ENCODE peak calls at places on chromosomes 4 and X, in eight cellular contexts. One of them, this sample, is unnamed.

GRCh38 chrX:118770133-118770760 is 42.8 kb downstream of the IL13RA1 start:
- DNase-seq in OCI-LY7: no peak
- DNase-seq in dorsolateral prefrontal cortex: no peak
- DNase-seq in AG04449: no peak
- DNase-seq in mesendoderm: no peak
- DNase-seq in tibial artery: no peak
- DNase-seq in neural progenitor cell: no peak
- DNase-seq in spleen: no peak
- DNase-seq in this sample: peak; percentile 67

GRCh38 chr4:47383829-47384427 is 79.6 kb downstream of the COMMD8 start:
- DNase-seq in OCI-LY7: peak; percentile 43
- DNase-seq in tibial artery: no peak
- DNase-seq in dorsolateral prefrontal cortex: no peak
- DNase-seq in AG04449: no peak
- DNase-seq in mesendoderm: peak; percentile 27
- DNase-seq in neural progenitor cell: peak; percentile 39
- DNase-seq in spleen: no peak
- DNase-seq in this sample: no peak

GRCh38 chr4:89368855-89369254 is 61.3 kb upstream of the GPRIN3 start:
- DNase-seq in OCI-LY7: no peak
- DNase-seq in AG04449: no peak
- DNase-seq in neural progenitor cell: no peak
- DNase-seq in tibial artery: no peak
- DNase-seq in spleen: no peak
- DNase-seq in dorsolateral prefrontal cortex: no peak
- DNase-seq in mesendoderm: no peak
- DNase-seq in this sample: no peak

GRCh38 chrX:1453951-1454785 is 1.5 kb upstream of the ASMTL start:
- DNase-seq in dorsolateral prefrontal cortex: peak; percentile 70
- DNase-seq in tibial artery: peak; percentile 82
- DNase-seq in spleen: peak; percentile 97
- DNase-seq in OCI-LY7: peak; percentile 91
- DNase-seq in neural progenitor cell: peak; percentile 91
- DNase-seq in mesendoderm: peak; percentile 88
- DNase-seq in AG04449: peak; percentile 9
- DNase-seq in this sample: peak; percentile 92

GRCh38 chr4:142645478-142646108 is 200.5 kb downstream of the INPP4B start:
- DNase-seq in spleen: no peak
- DNase-seq in tibial artery: no peak
- DNase-seq in dorsolateral prefrontal cortex: no peak
- DNase-seq in OCI-LY7: no peak
- DNase-seq in mesendoderm: no peak
- DNase-seq in neural progenitor cell: no peak
- DNase-seq in AG04449: no peak
- DNase-seq in this sample: no peak

GRCh38 chr4:122364700-122365404 is 14.0 kb upstream of the ADAD1 start:
- DNase-seq in AG04449: no peak
- DNase-seq in dorsolateral prefrontal cortex: no peak
- DNase-seq in mesendoderm: peak; percentile 28
- DNase-seq in spleen: no peak
- DNase-seq in tibial artery: no peak
- DNase-seq in neural progenitor cell: peak; percentile 16
- DNase-seq in OCI-LY7: no peak
- DNase-seq in this sample: peak; percentile 63

GRCh38 chrX:47991263-47992092 is 12.3 kb downstream of the ZNF182 start:
- DNase-seq in dorsolateral prefrontal cortex: no peak
- DNase-seq in neural progenitor cell: no peak
- DNase-seq in tibial artery: no peak
- DNase-seq in mesendoderm: no peak
- DNase-seq in OCI-LY7: peak; percentile 44
- DNase-seq in AG04449: no peak
- DNase-seq in spleen: no peak
- DNase-seq in this sample: no peak

GRCh38 chr4:169272265-169272886 is 1.6 kb upstream of the SH3RF1 start:
- DNase-seq in OCI-LY7: no peak
- DNase-seq in dorsolateral prefrontal cortex: no peak
- DNase-seq in mesendoderm: no peak
- DNase-seq in neural progenitor cell: no peak
- DNase-seq in spleen: no peak
- DNase-seq in AG04449: peak; percentile 84
- DNase-seq in tibial artery: no peak
- DNase-seq in this sample: no peak

GRCh38 chr4:159051245-159052071 is 51.4 kb upstream of the RAPGEF2 start:
- DNase-seq in OCI-LY7: no peak
- DNase-seq in mesendoderm: peak; percentile 51
- DNase-seq in neural progenitor cell: no peak
- DNase-seq in spleen: no peak
- DNase-seq in tibial artery: no peak
- DNase-seq in dorsolateral prefrontal cortex: no peak
- DNase-seq in AG04449: no peak
- DNase-seq in this sample: no peak

GRCh38 chr4:78022517-78022916 is 34.6 kb upstream of the FRAS1 start:
- DNase-seq in OCI-LY7: no peak
- DNase-seq in tibial artery: no peak
- DNase-seq in dorsolateral prefrontal cortex: no peak
- DNase-seq in AG04449: no peak
- DNase-seq in spleen: no peak
- DNase-seq in neural progenitor cell: no peak
- DNase-seq in mesendoderm: no peak
- DNase-seq in this sample: no peak

GRCh38 chr4:169416997-169417396 is 146.2 kb upstream of the SH3RF1 start:
- DNase-seq in neural progenitor cell: no peak
- DNase-seq in mesendoderm: no peak
- DNase-seq in OCI-LY7: no peak
- DNase-seq in spleen: no peak
- DNase-seq in tibial artery: no peak
- DNase-seq in dorsolateral prefrontal cortex: no peak
- DNase-seq in AG04449: no peak
- DNase-seq in this sample: no peak

GRCh38 chr4:5051210-5051691 is at the start of gene STK32B:
- DNase-seq in AG04449: no peak
- DNase-seq in dorsolateral prefrontal cortex: no peak
- DNase-seq in OCI-LY7: no peak
- DNase-seq in mesendoderm: peak; percentile 82
- DNase-seq in neural progenitor cell: peak; percentile 88
- DNase-seq in spleen: no peak
- DNase-seq in tibial artery: peak; percentile 62
- DNase-seq in this sample: peak; percentile 90

GRCh38 chr4:169583563-169583962 is 28.8 kb downstream of the NEK1 start:
- DNase-seq in OCI-LY7: no peak
- DNase-seq in spleen: no peak
- DNase-seq in AG04449: no peak
- DNase-seq in neural progenitor cell: no peak
- DNase-seq in dorsolateral prefrontal cortex: no peak
- DNase-seq in tibial artery: no peak
- DNase-seq in mesendoderm: no peak
- DNase-seq in this sample: no peak

GRCh38 chrX:45769919-45770582 is 569.4 kb upstream of the DIPK2B start:
- DNase-seq in neural progenitor cell: peak; percentile 26
- DNase-seq in mesendoderm: no peak
- DNase-seq in tibial artery: peak; percentile 70
- DNase-seq in AG04449: no peak
- DNase-seq in spleen: peak; percentile 86
- DNase-seq in OCI-LY7: no peak
- DNase-seq in dorsolateral prefrontal cortex: no peak
- DNase-seq in this sample: peak; percentile 91

GRCh38 chr4:140296335-140296753 is 77.1 kb upstream of the SCOC start:
- DNase-seq in OCI-LY7: no peak
- DNase-seq in AG04449: peak; percentile 49
- DNase-seq in tibial artery: peak; percentile 88
- DNase-seq in dorsolateral prefrontal cortex: no peak
- DNase-seq in mesendoderm: peak; percentile 36
- DNase-seq in neural progenitor cell: no peak
- DNase-seq in spleen: no peak
- DNase-seq in this sample: no peak

GRCh38 chrX:750812-751211 is 120.2 kb downstream of the SHOX start:
- DNase-seq in AG04449: no peak
- DNase-seq in tibial artery: no peak
- DNase-seq in OCI-LY7: no peak
- DNase-seq in neural progenitor cell: no peak
- DNase-seq in mesendoderm: no peak
- DNase-seq in dorsolateral prefrontal cortex: no peak
- DNase-seq in spleen: peak; percentile 1
- DNase-seq in this sample: no peak

GRCh38 chrX:40171513-40172168 is 73.9 kb upstream of the BCOR start:
- DNase-seq in spleen: peak; percentile 86
- DNase-seq in tibial artery: no peak
- DNase-seq in dorsolateral prefrontal cortex: no peak
- DNase-seq in AG04449: no peak
- DNase-seq in OCI-LY7: peak; percentile 66
- DNase-seq in neural progenitor cell: peak; percentile 64
- DNase-seq in mesendoderm: peak; percentile 39
- DNase-seq in this sample: peak; percentile 79

GRCh38 chr4:83124079-83124780 is 9.7 kb upstream of the PLAC8 start:
- DNase-seq in OCI-LY7: no peak
- DNase-seq in neural progenitor cell: no peak
- DNase-seq in dorsolateral prefrontal cortex: no peak
- DNase-seq in AG04449: no peak
- DNase-seq in mesendoderm: no peak
- DNase-seq in tibial artery: peak; percentile 25
- DNase-seq in spleen: no peak
- DNase-seq in this sample: no peak

GRCh38 chrX:44915361-44915868 is 42.4 kb downstream of the KDM6A start:
- DNase-seq in mesendoderm: peak; percentile 6
- DNase-seq in neural progenitor cell: no peak
- DNase-seq in OCI-LY7: no peak
- DNase-seq in AG04449: no peak
- DNase-seq in tibial artery: no peak
- DNase-seq in dorsolateral prefrontal cortex: no peak
- DNase-seq in spleen: no peak
- DNase-seq in this sample: no peak

GRCh38 chrX:154517101-154517781 is 1.2 kb upstream of the FAM3A start:
- DNase-seq in AG04449: no peak
- DNase-seq in dorsolateral prefrontal cortex: no peak
- DNase-seq in mesendoderm: peak; percentile 88
- DNase-seq in tibial artery: no peak
- DNase-seq in spleen: peak; percentile 82
- DNase-seq in OCI-LY7: no peak
- DNase-seq in neural progenitor cell: peak; percentile 11
- DNase-seq in this sample: no peak
- H3K4me3 ChIP-seq in AG04449: no peak overlapping the region
- H3K4me3 ChIP-seq in dorsolateral prefrontal cortex: peak overlapping the region; percentile 59
- H3K4me3 ChIP-seq in mesendoderm: no peak overlapping the region
- H3K4me3 ChIP-seq in tibial artery: peak overlapping the region; percentile 67
- H3K4me3 ChIP-seq in spleen: no peak overlapping the region
- H3K4me3 ChIP-seq in OCI-LY7: no peak overlapping the region
- H3K4me3 ChIP-seq in neural progenitor cell: peak overlapping the region; percentile 82
- H3K4me3 ChIP-seq in this sample: peak overlapping the region; percentile 75

DNA sequence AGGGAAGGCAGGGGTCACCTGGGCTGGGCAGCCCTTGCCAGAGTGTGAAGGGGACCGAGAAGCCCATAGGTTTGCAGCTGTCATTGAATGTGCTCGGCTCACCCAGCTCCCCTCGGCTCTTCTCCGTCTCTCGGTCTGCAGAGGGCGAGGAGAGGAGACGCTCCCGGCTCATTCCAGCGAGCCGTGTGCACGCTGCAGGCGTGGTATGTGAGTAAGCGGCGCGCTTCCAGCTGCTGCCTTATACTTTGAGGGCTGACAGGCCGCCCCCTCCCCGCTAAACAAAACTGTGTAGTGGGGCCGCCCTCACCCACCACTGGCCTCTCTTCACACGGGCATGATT is 23.0 kb upstream of the BCORL1 start:
- DNase-seq in OCI-LY7: no peak
- DNase-seq in mesendoderm: peak; percentile 59
- DNase-seq in tibial artery: no peak
- DNase-seq in AG04449: no peak
- DNase-seq in spleen: no peak
- DNase-seq in neural progenitor cell: peak; percentile 69
- DNase-seq in dorsolateral prefrontal cortex: no peak
- DNase-seq in this sample: peak; percentile 67
- H3K4me3 ChIP-seq in OCI-LY7: no peak overlapping the region
- H3K4me3 ChIP-seq in mesendoderm: no peak overlapping the region
- H3K4me3 ChIP-seq in tibial artery: no peak overlapping the region
- H3K4me3 ChIP-seq in AG04449: no peak overlapping the region
- H3K4me3 ChIP-seq in spleen: no peak overlapping the region
- H3K4me3 ChIP-seq in neural progenitor cell: peak overlapping the region; percentile 23
- H3K4me3 ChIP-seq in dorsolateral prefrontal cortex: no peak overlapping the region
- H3K4me3 ChIP-seq in this sample: no peak overlapping the region

GRCh38 chr4:156584100-156584499 is 387.5 kb downstream of the PDGFC start:
- DNase-seq in dorsolateral prefrontal cortex: no peak
- DNase-seq in OCI-LY7: no peak
- DNase-seq in spleen: no peak
- DNase-seq in tibial artery: no peak
- DNase-seq in AG04449: no peak
- DNase-seq in neural progenitor cell: no peak
- DNase-seq in mesendoderm: no peak
- DNase-seq in this sample: no peak

GRCh38 chr4:156578713-156579112 is 392.9 kb downstream of the PDGFC start:
- DNase-seq in AG04449: no peak
- DNase-seq in neural progenitor cell: no peak
- DNase-seq in OCI-LY7: no peak
- DNase-seq in dorsolateral prefrontal cortex: no peak
- DNase-seq in mesendoderm: no peak
- DNase-seq in tibial artery: no peak
- DNase-seq in spleen: no peak
- DNase-seq in this sample: no peak

GRCh38 chr4:156583265-156583664 is 388.3 kb downstream of the PDGFC start:
- DNase-seq in AG04449: no peak
- DNase-seq in OCI-LY7: no peak
- DNase-seq in neural progenitor cell: no peak
- DNase-seq in mesendoderm: no peak
- DNase-seq in spleen: no peak
- DNase-seq in dorsolateral prefrontal cortex: no peak
- DNase-seq in tibial artery: no peak
- DNase-seq in this sample: no peak

GRCh38 chr4:156581282-156581681 is 390.3 kb downstream of the PDGFC start:
- DNase-seq in AG04449: no peak
- DNase-seq in dorsolateral prefrontal cortex: no peak
- DNase-seq in neural progenitor cell: no peak
- DNase-seq in mesendoderm: no peak
- DNase-seq in tibial artery: no peak
- DNase-seq in spleen: no peak
- DNase-seq in OCI-LY7: no peak
- DNase-seq in this sample: no peak

GRCh38 chr4:156581693-156582092 is 389.9 kb downstream of the PDGFC start:
- DNase-seq in OCI-LY7: no peak
- DNase-seq in dorsolateral prefrontal cortex: no peak
- DNase-seq in AG04449: no peak
- DNase-seq in mesendoderm: no peak
- DNase-seq in neural progenitor cell: no peak
- DNase-seq in spleen: no peak
- DNase-seq in tibial artery: no peak
- DNase-seq in this sample: no peak
- H3K4me3 ChIP-seq in OCI-LY7: no peak overlapping the region
- H3K4me3 ChIP-seq in dorsolateral prefrontal cortex: no peak overlapping the region
- H3K4me3 ChIP-seq in AG04449: no peak overlapping the region
- H3K4me3 ChIP-seq in mesendoderm: no peak overlapping the region
- H3K4me3 ChIP-seq in neural progenitor cell: no peak overlapping the region
- H3K4me3 ChIP-seq in spleen: no peak overlapping the region
- H3K4me3 ChIP-seq in tibial artery: peak overlapping the region; percentile 36
- H3K4me3 ChIP-seq in this sample: no peak overlapping the region

DNA sequence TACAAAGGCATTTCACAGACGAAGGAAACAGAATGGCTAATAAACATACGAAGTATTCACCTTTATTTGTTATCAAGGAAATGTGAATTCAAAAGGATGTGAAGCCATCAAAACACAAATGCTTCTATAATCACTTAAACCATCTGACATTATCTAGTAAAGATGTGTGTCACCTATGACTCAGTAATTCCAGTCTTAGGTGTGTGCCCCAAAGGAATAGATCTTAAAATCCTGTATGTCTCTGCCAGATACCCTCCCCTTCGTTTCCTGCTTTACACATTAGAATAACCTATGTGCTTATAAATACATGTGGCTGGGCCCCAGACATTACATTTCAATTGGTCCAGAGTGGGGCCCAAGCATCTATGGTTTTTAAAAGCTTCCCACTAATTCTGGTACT is 41.7 kb upstream of the CEP135 start:
- DNase-seq in spleen: no peak
- DNase-seq in neural progenitor cell: no peak
- DNase-seq in AG04449: no peak
- DNase-seq in mesendoderm: peak; percentile 38
- DNase-seq in dorsolateral prefrontal cortex: no peak
- DNase-seq in OCI-LY7: no peak
- DNase-seq in tibial artery: no peak
- DNase-seq in this sample: no peak
- H3K4me3 ChIP-seq in spleen: no peak overlapping the region
- H3K4me3 ChIP-seq in neural progenitor cell: no peak overlapping the region
- H3K4me3 ChIP-seq in AG04449: no peak overlapping the region
- H3K4me3 ChIP-seq in mesendoderm: no peak overlapping the region
- H3K4me3 ChIP-seq in dorsolateral prefrontal cortex: no peak overlapping the region
- H3K4me3 ChIP-seq in OCI-LY7: no peak overlapping the region
- H3K4me3 ChIP-seq in tibial artery: no peak overlapping the region
- H3K4me3 ChIP-seq in this sample: no peak overlapping the region